ENCODE peak calls at places on chromosomes 2 and 18, in ten cellular contexts. F is cardiac fibroblast, A is glutamatergic neuron, K is fibroblast of pulmonary artery, I is foreskin keratinocyte, U is GM12865, W is heart right ventricle, Y is A549, B is GM13977, D is AG04450. R is an unnamed sample.

GRCh38 chr2:150332378-150332777 is 155.1 kb downstream of the RND3 start:
- DNase-seq in F (no peak), A (no peak), K (no peak), I (no peak), U (no peak), W (no peak), Y (no peak), B (no peak), D (no peak), R (no peak)

GRCh38 chr2:10733584-10733958 is 12.1 kb downstream of the ATP6V1C2 start:
- DNase-seq in F (no peak), A (no peak), K (no peak), I (no peak), U (no peak), W (no peak), Y (no peak), B (no peak), D (no peak), R (no peak)

GRCh38 chr2:117948585-117948984 is 65.3 kb downstream of the CCDC93 start:
- DNase-seq in F (no peak), A (no peak), K (no peak), I (no peak), U (no peak), W (no peak), Y (no peak), B (no peak), D (no peak), R (no peak)

GRCh38 chr2:10993001-10993481 is 81.3 kb downstream of the KCNF1 start:
- DNase-seq in F (no peak), A (no peak), K (no peak), I (no peak), U (no peak), W (no peak), Y (no peak), B (no peak), D (no peak), R (no peak)

GRCh38 chr2:25324905-25325592 is 16.7 kb downstream of the DNMT3A start:
- DNase-seq in F (peak), A (no peak), K (peak), I (no peak), U (no peak), W (peak), Y (no peak), B (no peak), D (no peak), R (no peak)

GRCh38 chr2:58516695-58517094 is 275.6 kb upstream of the FANCL start:
- DNase-seq in F (no peak), A (no peak), K (no peak), I (no peak), U (no peak), W (no peak), Y (no peak), B (no peak), D (no peak), R (no peak)

GRCh38 chr2:52659536-52659935 is 1108.1 kb upstream of the CHAC2 start:
- DNase-seq in F (peak), A (no peak), K (no peak), I (no peak), U (no peak), W (no peak), Y (no peak), B (no peak), D (peak), R (no peak)

GRCh38 chr2:177026956-177027355 is 185.6 kb upstream of the HNRNPA3 start:
- DNase-seq in F (no peak), A (no peak), K (no peak), I (no peak), U (no peak), W (no peak), Y (no peak), B (no peak), D (no peak), R (no peak)

GRCh38 chr2:189157431-189157830 is 22.1 kb downstream of the COL5A2 start:
- DNase-seq in F (no peak), A (no peak), K (no peak), I (no peak), U (no peak), W (no peak), Y (no peak), B (no peak), D (no peak), R (no peak)

GRCh38 chr18:69123421-69123820 is 277.3 kb upstream of the DOK6 start:
- DNase-seq in F (no peak), A (no peak), K (no peak), I (no peak), U (no peak), W (no peak), Y (no peak), B (no peak), D (no peak), R (peak)

GRCh38 chr18:26096852-26097251 is 6.4 kb upstream of the SS18 start:
- DNase-seq in F (no peak), A (no peak), K (no peak), I (no peak), U (no peak), W (no peak), Y (no peak), B (no peak), D (no peak), R (no peak)

GRCh38 chr2:75574106-75574505 is 13.4 kb upstream of the EVA1A start:
- DNase-seq in F (no peak), A (no peak), K (no peak), I (no peak), U (no peak), W (no peak), Y (no peak), B (no peak), D (no peak), R (no peak)

GRCh38 chr2:28233070-28233718 is 159.5 kb upstream of the FOSL2 start:
- DNase-seq in F (no peak), A (no peak), K (peak), I (no peak), U (no peak), W (no peak), Y (peak), B (no peak), D (no peak), R (no peak)

GRCh38 chr18:78101091-78101490 is 851.4 kb downstream of the GALR1 start:
- DNase-seq in F (no peak), A (no peak), K (no peak), I (no peak), U (no peak), W (no peak), Y (no peak), B (no peak), D (no peak), R (no peak)

GRCh38 chr2:160407393-160408204 is 86.0 kb downstream of the RBMS1 start:
- DNase-seq in F (peak), A (peak), K (peak), I (no peak), U (peak), W (peak), Y (peak), B (peak), D (no peak), R (peak)

GRCh38 chr2:75465317-75465998 is 95.3 kb downstream of the EVA1A start:
- DNase-seq in F (peak), A (no peak), K (peak), I (no peak), U (peak), W (no peak), Y (no peak), B (no peak), D (peak), R (no peak)

GRCh38 chr2:101843048-101843447 is 145.5 kb downstream of the MAP4K4 start:
- DNase-seq in F (peak), A (no peak), K (no peak), I (no peak), U (no peak), W (no peak), Y (no peak), B (no peak), D (no peak), R (no peak)

GRCh38 chr18:63410792-63411191 is 11.5 kb downstream of the VPS4B start:
- DNase-seq in F (peak), A (no peak), K (peak), I (peak), U (no peak), W (no peak), Y (no peak), B (no peak), D (peak), R (peak)

GRCh38 chr18:37421349-37422080 is 144.1 kb downstream of the CELF4 start:
- DNase-seq in F (no peak), A (no peak), K (no peak), I (no peak), U (no peak), W (no peak), Y (no peak), B (no peak), D (no peak), R (no peak)

GRCh38 chr2:6929196-6929874 is 12.1 kb downstream of the RNF144A start:
- DNase-seq in F (no peak), A (no peak), K (no peak), I (no peak), U (no peak), W (no peak), Y (no peak), B (no peak), D (no peak), R (peak)

GRCh38 chr2:128636802-128637147 is 318.1 kb upstream of the HS6ST1 start:
- DNase-seq in F (no peak), A (no peak), K (no peak), I (no peak), U (no peak), W (no peak), Y (no peak), B (no peak), D (no peak), R (no peak)
- TF ChIP-seq CTCF in F (no peak), A (no peak), K (no peak), I (no peak), U (no peak), W (no peak), Y (no peak), B (no peak), D (no peak), R (no peak)

GRCh38 chr2:86225581-86225980 is 26.3 kb downstream of the MRPL35 start:
- DNase-seq in F (peak), A (no peak), K (peak), I (no peak), U (peak), W (peak), Y (no peak), B (peak), D (no peak), R (peak)
- TF ChIP-seq CTCF in F (no peak), A (no peak), K (no peak), I (no peak), U (peak), W (no peak), Y (no peak), B (peak), D (no peak), R (no peak)

GRCh38 chr18:9403795-9404564 is 69.4 kb downstream of the TWSG1 start:
- DNase-seq in F (no peak), A (no peak), K (no peak), I (no peak), U (peak), W (no peak), Y (no peak), B (no peak), D (no peak), R (peak)
- TF ChIP-seq CTCF in F (no peak), A (no peak), K (no peak), I (peak), U (no peak), W (no peak), Y (no peak), B (peak), D (no peak), R (no peak)

GRCh38 chr2:120686511-120687168 is 49.0 kb upstream of the GLI2 start:
- DNase-seq in F (no peak), A (no peak), K (no peak), I (no peak), U (no peak), W (no peak), Y (no peak), B (no peak), D (no peak), R (no peak)
- TF ChIP-seq CTCF in F (peak), A (peak), K (peak), I (peak), U (peak), W (no peak), Y (peak), B (peak), D (peak), R (peak)

DNA sequence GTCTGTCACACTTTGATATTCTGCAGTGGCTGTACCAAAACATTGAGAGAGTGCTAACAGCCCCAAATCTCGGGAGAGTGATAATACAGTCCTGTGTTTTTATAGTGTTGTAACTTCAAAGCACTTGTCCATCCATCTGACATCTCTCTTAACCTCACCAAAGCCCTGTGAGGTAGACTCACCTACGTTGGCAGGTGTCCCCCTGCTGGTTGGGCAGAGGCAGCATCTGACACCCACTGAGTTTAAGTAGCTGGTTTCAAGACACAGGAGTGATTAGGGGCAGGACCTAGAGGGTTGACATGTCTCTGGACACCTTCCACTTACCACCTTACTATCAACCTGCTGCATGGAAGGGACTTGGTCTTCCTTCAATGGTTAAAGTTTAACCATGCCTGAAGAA is 22.9 kb downstream of the COLEC12 start:
- DNase-seq in F (no peak), A (no peak), K (no peak), I (no peak), U (peak), W (no peak), Y (peak), B (peak), D (no peak), R (no peak)
- TF ChIP-seq CTCF in F (peak), A (peak), K (no peak), I (peak), U (peak), W (peak), Y (no peak), B (peak), D (no peak), R (peak)

DNA sequence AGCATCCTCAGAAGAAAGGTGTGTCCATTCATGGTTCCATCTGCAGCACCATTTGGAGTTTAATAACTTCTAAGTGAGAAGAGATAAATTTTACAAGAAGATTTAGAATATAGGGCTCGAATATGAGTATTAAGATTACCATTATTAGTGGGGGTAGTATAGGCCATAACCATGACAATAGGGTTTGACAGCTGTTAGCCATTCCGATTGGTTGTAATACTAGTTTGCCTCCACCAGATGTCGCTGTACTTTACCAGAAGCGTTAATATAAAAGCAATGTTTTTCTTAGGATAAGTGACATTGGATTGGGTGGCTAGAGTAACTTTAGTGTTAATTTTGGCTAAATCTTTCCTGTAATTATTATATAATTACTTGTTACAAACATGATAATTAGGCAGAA is 107.5 kb upstream of the SRD5A2 start:
- DNase-seq in F (peak), A (no peak), K (peak), I (no peak), U (peak), W (no peak), Y (no peak), B (no peak), D (no peak), R (peak)
- TF ChIP-seq CTCF in F (peak), A (peak), K (peak), I (peak), U (peak), W (peak), Y (peak), B (peak), D (peak), R (peak)

GRCh38 chr2:112242384-112242783 is 12.5 kb downstream of the ZC3H8 start:
- DNase-seq in F (no peak), A (no peak), K (no peak), I (no peak), U (no peak), W (no peak), Y (no peak), B (no peak), D (no peak), R (no peak)

GRCh38 chr2:112239862-112240261 is 15.0 kb downstream of the ZC3H8 start:
- DNase-seq in F (no peak), A (no peak), K (no peak), I (no peak), U (no peak), W (no peak), Y (no peak), B (no peak), D (no peak), R (no peak)

GRCh38 chr2:112244854-112245253 is 10.0 kb downstream of the ZC3H8 start:
- DNase-seq in F (no peak), A (no peak), K (no peak), I (no peak), U (no peak), W (no peak), Y (no peak), B (no peak), D (no peak), R (no peak)

DNA sequence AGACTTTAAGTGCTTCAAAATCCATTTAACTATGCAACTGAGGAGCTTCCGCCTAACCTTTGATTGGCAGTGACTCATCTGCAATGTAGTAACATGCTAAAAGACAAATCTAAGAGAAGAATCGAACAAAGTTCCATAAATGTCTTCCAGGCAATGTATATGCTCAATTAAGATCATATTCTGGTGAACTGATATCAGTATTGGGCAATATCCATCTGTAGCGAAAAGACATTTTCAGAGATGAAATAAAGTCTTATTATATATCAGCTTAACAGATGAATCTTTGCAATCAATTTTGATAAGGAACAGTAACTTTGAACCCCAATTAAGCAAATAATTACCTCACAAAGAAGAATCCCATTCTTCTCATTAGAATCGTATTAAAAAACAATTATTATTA is 11.6 kb downstream of the ZC3H8 start:
- DNase-seq in F (no peak), A (no peak), K (no peak), I (no peak), U (no peak), W (no peak), Y (no peak), B (no peak), D (no peak), R (no peak)
- TF ChIP-seq CTCF in F (no peak), A (no peak), K (no peak), I (no peak), U (no peak), W (no peak), Y (no peak), B (no peak), D (no peak), R (no peak)

GRCh38 chr2:96685285-96685591 is 42.7 kb downstream of the FER1L5 start:
- DNase-seq in F (no peak), A (no peak), K (peak), I (no peak), U (no peak), W (no peak), Y (no peak), B (no peak), D (no peak), R (no peak)
- TF ChIP-seq CTCF in F (no peak), A (no peak), K (no peak), I (no peak), U (no peak), W (no peak), Y (no peak), B (no peak), D (no peak), R (no peak)

GRCh38 chr2:80256396-80257167 is 48.0 kb downstream of the LRRTM1 start:
- DNase-seq in F (peak), A (no peak), K (peak), I (no peak), U (peak), W (no peak), Y (no peak), B (no peak), D (no peak), R (peak)
- TF ChIP-seq CTCF in F (no peak), A (peak), K (peak), I (peak), U (peak), W (peak), Y (no peak), B (no peak), D (peak), R (peak)

GRCh38 chr2:135531231-135532197 is at the start of gene R3HDM1:
- DNase-seq in F (peak), A (peak), K (peak), I (peak), U (peak), W (peak), Y (peak), B (peak), D (peak), R (peak)
- TF ChIP-seq CTCF in F (no peak), A (no peak), K (no peak), I (peak), U (no peak), W (no peak), Y (peak), B (peak), D (no peak), R (no peak)